ENCODE peak calls at places on chromosome 6, in five cellular contexts. One of them, this sample, is unnamed.

GRCh38 chr6:138035070-138035469 is 72.1 kb downstream of the PERP start:
- DNase-seq in iris pigment epithelial cell: no peak
- DNase-seq in NCI-H2081 treated with DMSO at 0.1 percent for 48 hours: no peak
- DNase-seq in activated CD4-positive, alpha-beta T cell treated with anti-CD3 and anti-CD28 coated beads, Interleukin-2, amount 50 U/mL, for 48 hours: no peak
- DNase-seq in T-helper 2 cell: no peak
- DNase-seq in this sample: no peak

GRCh38 chr6:121321282-121321681 is 13.0 kb downstream of the TBC1D32 start:
- DNase-seq in iris pigment epithelial cell: no peak
- DNase-seq in NCI-H2081 treated with DMSO at 0.1 percent for 48 hours: no peak
- DNase-seq in activated CD4-positive, alpha-beta T cell treated with anti-CD3 and anti-CD28 coated beads, Interleukin-2, amount 50 U/mL, for 48 hours: no peak
- DNase-seq in T-helper 2 cell: peak
- DNase-seq in this sample: no peak

GRCh38 chr6:26086214-26086613 is 1.0 kb upstream of the HFE start:
- DNase-seq in iris pigment epithelial cell: no peak
- DNase-seq in NCI-H2081 treated with DMSO at 0.1 percent for 48 hours: no peak
- DNase-seq in activated CD4-positive, alpha-beta T cell treated with anti-CD3 and anti-CD28 coated beads, Interleukin-2, amount 50 U/mL, for 48 hours: no peak
- DNase-seq in T-helper 2 cell: peak
- DNase-seq in this sample: no peak

GRCh38 chr6:111338843-111339242 is 144.2 kb downstream of the REV3L start:
- DNase-seq in iris pigment epithelial cell: no peak
- DNase-seq in NCI-H2081 treated with DMSO at 0.1 percent for 48 hours: no peak
- DNase-seq in activated CD4-positive, alpha-beta T cell treated with anti-CD3 and anti-CD28 coated beads, Interleukin-2, amount 50 U/mL, for 48 hours: no peak
- DNase-seq in T-helper 2 cell: peak
- DNase-seq in this sample: no peak

GRCh38 chr6:140879861-140880260 is 1252.9 kb upstream of the GJE1 start:
- DNase-seq in iris pigment epithelial cell: peak
- DNase-seq in NCI-H2081 treated with DMSO at 0.1 percent for 48 hours: no peak
- DNase-seq in activated CD4-positive, alpha-beta T cell treated with anti-CD3 and anti-CD28 coated beads, Interleukin-2, amount 50 U/mL, for 48 hours: no peak
- DNase-seq in T-helper 2 cell: no peak
- DNase-seq in this sample: no peak

GRCh38 chr6:125749864-125750691 is 646 bp downstream of the HEY2 start:
- DNase-seq in iris pigment epithelial cell: no peak
- DNase-seq in NCI-H2081 treated with DMSO at 0.1 percent for 48 hours: no peak
- DNase-seq in activated CD4-positive, alpha-beta T cell treated with anti-CD3 and anti-CD28 coated beads, Interleukin-2, amount 50 U/mL, for 48 hours: no peak
- DNase-seq in T-helper 2 cell: peak
- DNase-seq in this sample: no peak

GRCh38 chr6:84512396-84512795 is 252.0 kb downstream of the TBX18 start:
- DNase-seq in iris pigment epithelial cell: peak
- DNase-seq in NCI-H2081 treated with DMSO at 0.1 percent for 48 hours: no peak
- DNase-seq in activated CD4-positive, alpha-beta T cell treated with anti-CD3 and anti-CD28 coated beads, Interleukin-2, amount 50 U/mL, for 48 hours: no peak
- DNase-seq in T-helper 2 cell: no peak
- DNase-seq in this sample: no peak

GRCh38 chr6:117880824-117881223 is 26.2 kb upstream of the SLC35F1 start:
- DNase-seq in iris pigment epithelial cell: no peak
- DNase-seq in NCI-H2081 treated with DMSO at 0.1 percent for 48 hours: no peak
- DNase-seq in activated CD4-positive, alpha-beta T cell treated with anti-CD3 and anti-CD28 coated beads, Interleukin-2, amount 50 U/mL, for 48 hours: no peak
- DNase-seq in T-helper 2 cell: no peak
- DNase-seq in this sample: no peak

GRCh38 chr6:29947292-29947980 is 5.1 kb downstream of the HLA-A start:
- DNase-seq in iris pigment epithelial cell: no peak
- DNase-seq in NCI-H2081 treated with DMSO at 0.1 percent for 48 hours: no peak
- DNase-seq in activated CD4-positive, alpha-beta T cell treated with anti-CD3 and anti-CD28 coated beads, Interleukin-2, amount 50 U/mL, for 48 hours: no peak
- DNase-seq in T-helper 2 cell: no peak
- DNase-seq in this sample: no peak

GRCh38 chr6:147065786-147066185 is 138.4 kb upstream of the STXBP5 start:
- DNase-seq in iris pigment epithelial cell: no peak
- DNase-seq in NCI-H2081 treated with DMSO at 0.1 percent for 48 hours: peak
- DNase-seq in activated CD4-positive, alpha-beta T cell treated with anti-CD3 and anti-CD28 coated beads, Interleukin-2, amount 50 U/mL, for 48 hours: no peak
- DNase-seq in T-helper 2 cell: no peak
- DNase-seq in this sample: no peak

GRCh38 chr6:76026101-76026500 is 46.4 kb downstream of the IMPG1 start:
- DNase-seq in iris pigment epithelial cell: peak
- DNase-seq in NCI-H2081 treated with DMSO at 0.1 percent for 48 hours: no peak
- DNase-seq in activated CD4-positive, alpha-beta T cell treated with anti-CD3 and anti-CD28 coated beads, Interleukin-2, amount 50 U/mL, for 48 hours: peak
- DNase-seq in T-helper 2 cell: peak
- DNase-seq in this sample: peak

GRCh38 chr6:167858086-167858591 is 31.4 kb downstream of the AFDN start:
- DNase-seq in iris pigment epithelial cell: peak
- DNase-seq in NCI-H2081 treated with DMSO at 0.1 percent for 48 hours: no peak
- DNase-seq in activated CD4-positive, alpha-beta T cell treated with anti-CD3 and anti-CD28 coated beads, Interleukin-2, amount 50 U/mL, for 48 hours: no peak
- DNase-seq in T-helper 2 cell: peak
- DNase-seq in this sample: no peak

GRCh38 chr6:26295691-26296555 is 69.1 kb upstream of the BTN3A2 start:
- DNase-seq in iris pigment epithelial cell: peak
- DNase-seq in NCI-H2081 treated with DMSO at 0.1 percent for 48 hours: no peak
- DNase-seq in activated CD4-positive, alpha-beta T cell treated with anti-CD3 and anti-CD28 coated beads, Interleukin-2, amount 50 U/mL, for 48 hours: no peak
- DNase-seq in T-helper 2 cell: peak
- DNase-seq in this sample: no peak

GRCh38 chr6:105810105-105810921 is 275.8 kb upstream of the PRDM1 start:
- DNase-seq in iris pigment epithelial cell: peak
- DNase-seq in NCI-H2081 treated with DMSO at 0.1 percent for 48 hours: no peak
- DNase-seq in activated CD4-positive, alpha-beta T cell treated with anti-CD3 and anti-CD28 coated beads, Interleukin-2, amount 50 U/mL, for 48 hours: peak
- DNase-seq in T-helper 2 cell: peak
- DNase-seq in this sample: peak

GRCh38 chr6:63509652-63510352 is 62.5 kb upstream of the LOC128125822 start:
- DNase-seq in iris pigment epithelial cell: peak
- DNase-seq in NCI-H2081 treated with DMSO at 0.1 percent for 48 hours: no peak
- DNase-seq in activated CD4-positive, alpha-beta T cell treated with anti-CD3 and anti-CD28 coated beads, Interleukin-2, amount 50 U/mL, for 48 hours: no peak
- DNase-seq in T-helper 2 cell: no peak
- DNase-seq in this sample: no peak

GRCh38 chr6:108027594-108027993 is 46.9 kb downstream of the OSTM1 start:
- DNase-seq in iris pigment epithelial cell: peak
- DNase-seq in NCI-H2081 treated with DMSO at 0.1 percent for 48 hours: no peak
- DNase-seq in activated CD4-positive, alpha-beta T cell treated with anti-CD3 and anti-CD28 coated beads, Interleukin-2, amount 50 U/mL, for 48 hours: no peak
- DNase-seq in T-helper 2 cell: no peak
- DNase-seq in this sample: no peak

GRCh38 chr6:44002591-44003344 is 124.5 kb downstream of the MRPL14 start:
- DNase-seq in iris pigment epithelial cell: peak
- DNase-seq in NCI-H2081 treated with DMSO at 0.1 percent for 48 hours: no peak
- DNase-seq in activated CD4-positive, alpha-beta T cell treated with anti-CD3 and anti-CD28 coated beads, Interleukin-2, amount 50 U/mL, for 48 hours: peak
- DNase-seq in T-helper 2 cell: peak
- DNase-seq in this sample: peak

GRCh38 chr6:55496201-55496600 is 82.8 kb downstream of the HMGCLL1 start:
- DNase-seq in iris pigment epithelial cell: no peak
- DNase-seq in NCI-H2081 treated with DMSO at 0.1 percent for 48 hours: no peak
- DNase-seq in activated CD4-positive, alpha-beta T cell treated with anti-CD3 and anti-CD28 coated beads, Interleukin-2, amount 50 U/mL, for 48 hours: no peak
- DNase-seq in T-helper 2 cell: no peak
- DNase-seq in this sample: no peak

GRCh38 chr6:110877154-110877564 is 2.6 kb downstream of the AMD1 start:
- DNase-seq in iris pigment epithelial cell: peak
- DNase-seq in NCI-H2081 treated with DMSO at 0.1 percent for 48 hours: no peak
- DNase-seq in activated CD4-positive, alpha-beta T cell treated with anti-CD3 and anti-CD28 coated beads, Interleukin-2, amount 50 U/mL, for 48 hours: no peak
- DNase-seq in T-helper 2 cell: no peak
- DNase-seq in this sample: no peak

GRCh38 chr6:108557494-108558371 is 3.0 kb upstream of the FOXO3 start:
- DNase-seq in iris pigment epithelial cell: peak
- DNase-seq in NCI-H2081 treated with DMSO at 0.1 percent for 48 hours: no peak
- DNase-seq in activated CD4-positive, alpha-beta T cell treated with anti-CD3 and anti-CD28 coated beads, Interleukin-2, amount 50 U/mL, for 48 hours: peak
- DNase-seq in T-helper 2 cell: peak
- DNase-seq in this sample: peak

GRCh38 chr6:123039431-123039830 is 43.4 kb downstream of the CLVS2 start:
- DNase-seq in iris pigment epithelial cell: no peak
- DNase-seq in NCI-H2081 treated with DMSO at 0.1 percent for 48 hours: no peak
- DNase-seq in activated CD4-positive, alpha-beta T cell treated with anti-CD3 and anti-CD28 coated beads, Interleukin-2, amount 50 U/mL, for 48 hours: no peak
- DNase-seq in T-helper 2 cell: no peak
- DNase-seq in this sample: no peak

GRCh38 chr6:110900028-110900598 is 25.5 kb downstream of the AMD1 start:
- DNase-seq in iris pigment epithelial cell: no peak
- DNase-seq in NCI-H2081 treated with DMSO at 0.1 percent for 48 hours: no peak
- DNase-seq in activated CD4-positive, alpha-beta T cell treated with anti-CD3 and anti-CD28 coated beads, Interleukin-2, amount 50 U/mL, for 48 hours: no peak
- DNase-seq in T-helper 2 cell: no peak
- DNase-seq in this sample: no peak

GRCh38 chr6:167698540-167698939 is 128.2 kb upstream of the AFDN start:
- DNase-seq in iris pigment epithelial cell: no peak
- DNase-seq in NCI-H2081 treated with DMSO at 0.1 percent for 48 hours: no peak
- DNase-seq in activated CD4-positive, alpha-beta T cell treated with anti-CD3 and anti-CD28 coated beads, Interleukin-2, amount 50 U/mL, for 48 hours: no peak
- DNase-seq in T-helper 2 cell: no peak
- DNase-seq in this sample: no peak

GRCh38 chr6:39426057-39426592 is 103.6 kb upstream of the KCNK16 start:
- DNase-seq in iris pigment epithelial cell: peak
- DNase-seq in NCI-H2081 treated with DMSO at 0.1 percent for 48 hours: no peak
- DNase-seq in activated CD4-positive, alpha-beta T cell treated with anti-CD3 and anti-CD28 coated beads, Interleukin-2, amount 50 U/mL, for 48 hours: no peak
- DNase-seq in T-helper 2 cell: no peak
- DNase-seq in this sample: no peak

GRCh38 chr6:43807228-43808061 is 37.4 kb downstream of the VEGFA start:
- DNase-seq in iris pigment epithelial cell: no peak
- DNase-seq in NCI-H2081 treated with DMSO at 0.1 percent for 48 hours: no peak
- DNase-seq in activated CD4-positive, alpha-beta T cell treated with anti-CD3 and anti-CD28 coated beads, Interleukin-2, amount 50 U/mL, for 48 hours: no peak
- DNase-seq in T-helper 2 cell: no peak
- DNase-seq in this sample: no peak

GRCh38 chr6:33206864-33207568 is 1.3 kb upstream of the RING1 start:
- DNase-seq in iris pigment epithelial cell: no peak
- DNase-seq in NCI-H2081 treated with DMSO at 0.1 percent for 48 hours: no peak
- DNase-seq in activated CD4-positive, alpha-beta T cell treated with anti-CD3 and anti-CD28 coated beads, Interleukin-2, amount 50 U/mL, for 48 hours: peak
- DNase-seq in T-helper 2 cell: no peak
- DNase-seq in this sample: no peak

GRCh38 chr6:84417261-84417660 is 189.8 kb upstream of the CEP162 start:
- DNase-seq in iris pigment epithelial cell: peak
- DNase-seq in NCI-H2081 treated with DMSO at 0.1 percent for 48 hours: no peak
- DNase-seq in activated CD4-positive, alpha-beta T cell treated with anti-CD3 and anti-CD28 coated beads, Interleukin-2, amount 50 U/mL, for 48 hours: no peak
- DNase-seq in T-helper 2 cell: no peak
- DNase-seq in this sample: no peak

GRCh38 chr6:33702345-33702977 is 9.0 kb downstream of the UQCC2 start:
- DNase-seq in iris pigment epithelial cell: peak
- DNase-seq in NCI-H2081 treated with DMSO at 0.1 percent for 48 hours: no peak
- DNase-seq in activated CD4-positive, alpha-beta T cell treated with anti-CD3 and anti-CD28 coated beads, Interleukin-2, amount 50 U/mL, for 48 hours: peak
- DNase-seq in T-helper 2 cell: peak
- DNase-seq in this sample: no peak